ENCODE peak calls at places on chromosomes 12 and 14, in ten cellular contexts. One of them, this sample, is unnamed.

GRCh38 chr14:99255621-99256482 is 16.1 kb downstream of the BCL11B start:
- DNase-seq in RWPE1: no peak
- DNase-seq in T-helper 2 cell: no peak
- DNase-seq in NCI-H1417: no peak
- DNase-seq in KBM-7: no peak
- DNase-seq in iPS-NIHi11: no peak
- DNase-seq in GM23248: no peak
- DNase-seq in psoas muscle: no peak
- DNase-seq in sigmoid colon: no peak
- DNase-seq in activated CD4-positive, alpha-beta T cell treated with anti-CD3 and anti-CD28 coated beads for 4 hours: no peak
- DNase-seq in this sample: peak

GRCh38 chr12:2958432-2959193 is 584 bp upstream of the TEAD4 start:
- DNase-seq in RWPE1: peak
- DNase-seq in T-helper 2 cell: no peak
- DNase-seq in NCI-H1417: no peak
- DNase-seq in KBM-7: peak
- DNase-seq in iPS-NIHi11: peak
- DNase-seq in GM23248: peak
- DNase-seq in psoas muscle: peak
- DNase-seq in sigmoid colon: peak
- DNase-seq in activated CD4-positive, alpha-beta T cell treated with anti-CD3 and anti-CD28 coated beads for 4 hours: no peak
- DNase-seq in this sample: no peak

GRCh38 chr12:131452444-131452860 is 258.4 kb upstream of the SFSWAP start:
- DNase-seq in RWPE1: no peak
- DNase-seq in T-helper 2 cell: no peak
- DNase-seq in NCI-H1417: peak
- DNase-seq in KBM-7: peak
- DNase-seq in iPS-NIHi11: peak
- DNase-seq in GM23248: no peak
- DNase-seq in psoas muscle: no peak
- DNase-seq in sigmoid colon: peak
- DNase-seq in activated CD4-positive, alpha-beta T cell treated with anti-CD3 and anti-CD28 coated beads for 4 hours: no peak
- DNase-seq in this sample: peak

GRCh38 chr14:64337901-64338615 is 43.9 kb upstream of the ESR2 start:
- DNase-seq in RWPE1: peak
- DNase-seq in T-helper 2 cell: no peak
- DNase-seq in NCI-H1417: peak
- DNase-seq in KBM-7: peak
- DNase-seq in iPS-NIHi11: peak
- DNase-seq in GM23248: peak
- DNase-seq in psoas muscle: no peak
- DNase-seq in sigmoid colon: no peak
- DNase-seq in activated CD4-positive, alpha-beta T cell treated with anti-CD3 and anti-CD28 coated beads for 4 hours: no peak
- DNase-seq in this sample: peak

GRCh38 chr12:111409403-111410228 is 3.9 kb downstream of the SH2B3 start:
- DNase-seq in RWPE1: no peak
- DNase-seq in T-helper 2 cell: no peak
- DNase-seq in NCI-H1417: no peak
- DNase-seq in KBM-7: peak
- DNase-seq in iPS-NIHi11: no peak
- DNase-seq in GM23248: peak
- DNase-seq in psoas muscle: peak
- DNase-seq in sigmoid colon: peak
- DNase-seq in activated CD4-positive, alpha-beta T cell treated with anti-CD3 and anti-CD28 coated beads for 4 hours: peak
- DNase-seq in this sample: no peak

GRCh38 chr12:3158851-3159465 is 81.8 kb downstream of the TSPAN9 start:
- DNase-seq in RWPE1: no peak
- DNase-seq in T-helper 2 cell: no peak
- DNase-seq in NCI-H1417: no peak
- DNase-seq in KBM-7: no peak
- DNase-seq in iPS-NIHi11: no peak
- DNase-seq in GM23248: peak
- DNase-seq in psoas muscle: no peak
- DNase-seq in sigmoid colon: no peak
- DNase-seq in activated CD4-positive, alpha-beta T cell treated with anti-CD3 and anti-CD28 coated beads for 4 hours: no peak
- DNase-seq in this sample: no peak

GRCh38 chr12:69275471-69275891 is 36.1 kb downstream of the CPSF6 start:
- DNase-seq in RWPE1: no peak
- DNase-seq in T-helper 2 cell: no peak
- DNase-seq in NCI-H1417: no peak
- DNase-seq in KBM-7: no peak
- DNase-seq in iPS-NIHi11: no peak
- DNase-seq in GM23248: no peak
- DNase-seq in psoas muscle: no peak
- DNase-seq in sigmoid colon: no peak
- DNase-seq in activated CD4-positive, alpha-beta T cell treated with anti-CD3 and anti-CD28 coated beads for 4 hours: no peak
- DNase-seq in this sample: no peak

GRCh38 chr14:93305708-93306418 is 27.0 kb downstream of the BTBD7 start:
- DNase-seq in RWPE1: no peak
- DNase-seq in T-helper 2 cell: no peak
- DNase-seq in NCI-H1417: no peak
- DNase-seq in KBM-7: no peak
- DNase-seq in iPS-NIHi11: no peak
- DNase-seq in GM23248: no peak
- DNase-seq in psoas muscle: no peak
- DNase-seq in sigmoid colon: no peak
- DNase-seq in activated CD4-positive, alpha-beta T cell treated with anti-CD3 and anti-CD28 coated beads for 4 hours: no peak
- DNase-seq in this sample: no peak

GRCh38 chr12:124952801-124953200 is 36.1 kb downstream of the DHX37 start:
- DNase-seq in RWPE1: no peak
- DNase-seq in T-helper 2 cell: no peak
- DNase-seq in NCI-H1417: no peak
- DNase-seq in KBM-7: no peak
- DNase-seq in iPS-NIHi11: no peak
- DNase-seq in GM23248: no peak
- DNase-seq in psoas muscle: no peak
- DNase-seq in sigmoid colon: no peak
- DNase-seq in activated CD4-positive, alpha-beta T cell treated with anti-CD3 and anti-CD28 coated beads for 4 hours: no peak
- DNase-seq in this sample: no peak

GRCh38 chr12:46818654-46819053 is 7.1 kb downstream of the SLC38A4 start:
- DNase-seq in RWPE1: no peak
- DNase-seq in T-helper 2 cell: no peak
- DNase-seq in NCI-H1417: no peak
- DNase-seq in KBM-7: no peak
- DNase-seq in iPS-NIHi11: no peak
- DNase-seq in GM23248: no peak
- DNase-seq in psoas muscle: no peak
- DNase-seq in sigmoid colon: no peak
- DNase-seq in activated CD4-positive, alpha-beta T cell treated with anti-CD3 and anti-CD28 coated beads for 4 hours: no peak
- DNase-seq in this sample: no peak

GRCh38 chr12:130026608-130027176 is 122.9 kb upstream of the TMEM132D start:
- DNase-seq in RWPE1: peak
- DNase-seq in T-helper 2 cell: no peak
- DNase-seq in NCI-H1417: peak
- DNase-seq in KBM-7: peak
- DNase-seq in iPS-NIHi11: no peak
- DNase-seq in GM23248: peak
- DNase-seq in psoas muscle: no peak
- DNase-seq in sigmoid colon: no peak
- DNase-seq in activated CD4-positive, alpha-beta T cell treated with anti-CD3 and anti-CD28 coated beads for 4 hours: no peak
- DNase-seq in this sample: no peak

GRCh38 chr12:122880668-122881067 is 15.3 kb downstream of the VPS37B start:
- DNase-seq in RWPE1: no peak
- DNase-seq in T-helper 2 cell: no peak
- DNase-seq in NCI-H1417: peak
- DNase-seq in KBM-7: peak
- DNase-seq in iPS-NIHi11: peak
- DNase-seq in GM23248: peak
- DNase-seq in psoas muscle: no peak
- DNase-seq in sigmoid colon: no peak
- DNase-seq in activated CD4-positive, alpha-beta T cell treated with anti-CD3 and anti-CD28 coated beads for 4 hours: no peak
- DNase-seq in this sample: no peak

GRCh38 chr12:13380297-13380696 is 183.8 kb downstream of the EMP1 start:
- DNase-seq in RWPE1: no peak
- DNase-seq in T-helper 2 cell: no peak
- DNase-seq in NCI-H1417: no peak
- DNase-seq in KBM-7: no peak
- DNase-seq in iPS-NIHi11: no peak
- DNase-seq in GM23248: no peak
- DNase-seq in psoas muscle: no peak
- DNase-seq in sigmoid colon: no peak
- DNase-seq in activated CD4-positive, alpha-beta T cell treated with anti-CD3 and anti-CD28 coated beads for 4 hours: no peak
- DNase-seq in this sample: no peak

GRCh38 chr14:54818201-54819133 is 84.2 kb downstream of the GCH1 start:
- DNase-seq in RWPE1: peak
- DNase-seq in T-helper 2 cell: no peak
- DNase-seq in NCI-H1417: peak
- DNase-seq in KBM-7: peak
- DNase-seq in iPS-NIHi11: no peak
- DNase-seq in GM23248: peak
- DNase-seq in psoas muscle: no peak
- DNase-seq in sigmoid colon: no peak
- DNase-seq in activated CD4-positive, alpha-beta T cell treated with anti-CD3 and anti-CD28 coated beads for 4 hours: no peak
- DNase-seq in this sample: no peak

GRCh38 chr14:99647407-99647806 is 2.5 kb downstream of the HHIPL1 start:
- DNase-seq in RWPE1: no peak
- DNase-seq in T-helper 2 cell: no peak
- DNase-seq in NCI-H1417: no peak
- DNase-seq in KBM-7: no peak
- DNase-seq in iPS-NIHi11: no peak
- DNase-seq in GM23248: no peak
- DNase-seq in psoas muscle: no peak
- DNase-seq in sigmoid colon: no peak
- DNase-seq in activated CD4-positive, alpha-beta T cell treated with anti-CD3 and anti-CD28 coated beads for 4 hours: no peak
- DNase-seq in this sample: no peak

GRCh38 chr14:103803661-103804060 is 43.7 kb downstream of the PPP1R13B start:
- DNase-seq in RWPE1: peak
- DNase-seq in T-helper 2 cell: no peak
- DNase-seq in NCI-H1417: no peak
- DNase-seq in KBM-7: no peak
- DNase-seq in iPS-NIHi11: no peak
- DNase-seq in GM23248: peak
- DNase-seq in psoas muscle: no peak
- DNase-seq in sigmoid colon: no peak
- DNase-seq in activated CD4-positive, alpha-beta T cell treated with anti-CD3 and anti-CD28 coated beads for 4 hours: no peak
- DNase-seq in this sample: no peak

GRCh38 chr12:4824415-4824814 is 85.3 kb upstream of the KCNA1 start:
- DNase-seq in RWPE1: peak
- DNase-seq in T-helper 2 cell: no peak
- DNase-seq in NCI-H1417: no peak
- DNase-seq in KBM-7: no peak
- DNase-seq in iPS-NIHi11: no peak
- DNase-seq in GM23248: peak
- DNase-seq in psoas muscle: no peak
- DNase-seq in sigmoid colon: no peak
- DNase-seq in activated CD4-positive, alpha-beta T cell treated with anti-CD3 and anti-CD28 coated beads for 4 hours: no peak
- DNase-seq in this sample: no peak

GRCh38 chr14:28294834-28295440 is 471.6 kb upstream of the FOXG1 start:
- DNase-seq in RWPE1: no peak
- DNase-seq in T-helper 2 cell: no peak
- DNase-seq in NCI-H1417: peak
- DNase-seq in KBM-7: peak
- DNase-seq in iPS-NIHi11: peak
- DNase-seq in GM23248: peak
- DNase-seq in psoas muscle: no peak
- DNase-seq in sigmoid colon: no peak
- DNase-seq in activated CD4-positive, alpha-beta T cell treated with anti-CD3 and anti-CD28 coated beads for 4 hours: no peak
- DNase-seq in this sample: no peak

GRCh38 chr14:36510078-36510799 is 9.8 kb downstream of the NKX2-1 start:
- DNase-seq in RWPE1: no peak
- DNase-seq in T-helper 2 cell: no peak
- DNase-seq in NCI-H1417: peak
- DNase-seq in KBM-7: no peak
- DNase-seq in iPS-NIHi11: no peak
- DNase-seq in GM23248: no peak
- DNase-seq in psoas muscle: no peak
- DNase-seq in sigmoid colon: no peak
- DNase-seq in activated CD4-positive, alpha-beta T cell treated with anti-CD3 and anti-CD28 coated beads for 4 hours: no peak
- DNase-seq in this sample: no peak

GRCh38 chr14:54785778-54786160 is 116.9 kb downstream of the GCH1 start:
- DNase-seq in RWPE1: no peak
- DNase-seq in T-helper 2 cell: no peak
- DNase-seq in NCI-H1417: no peak
- DNase-seq in KBM-7: no peak
- DNase-seq in iPS-NIHi11: no peak
- DNase-seq in GM23248: no peak
- DNase-seq in psoas muscle: no peak
- DNase-seq in sigmoid colon: no peak
- DNase-seq in activated CD4-positive, alpha-beta T cell treated with anti-CD3 and anti-CD28 coated beads for 4 hours: no peak
- DNase-seq in this sample: peak

GRCh38 chr14:23021479-23021878 is 11.5 kb upstream of the C14orf93 start:
- DNase-seq in RWPE1: no peak
- DNase-seq in T-helper 2 cell: no peak
- DNase-seq in NCI-H1417: no peak
- DNase-seq in KBM-7: no peak
- DNase-seq in iPS-NIHi11: no peak
- DNase-seq in GM23248: no peak
- DNase-seq in psoas muscle: no peak
- DNase-seq in sigmoid colon: no peak
- DNase-seq in activated CD4-positive, alpha-beta T cell treated with anti-CD3 and anti-CD28 coated beads for 4 hours: no peak
- DNase-seq in this sample: no peak

GRCh38 chr14:80215756-80216581 is 4.7 kb upstream of the DIO2 start:
- DNase-seq in RWPE1: no peak
- DNase-seq in T-helper 2 cell: no peak
- DNase-seq in NCI-H1417: peak
- DNase-seq in KBM-7: no peak
- DNase-seq in iPS-NIHi11: peak
- DNase-seq in GM23248: peak
- DNase-seq in psoas muscle: peak
- DNase-seq in sigmoid colon: no peak
- DNase-seq in activated CD4-positive, alpha-beta T cell treated with anti-CD3 and anti-CD28 coated beads for 4 hours: no peak
- DNase-seq in this sample: no peak

GRCh38 chr14:61218765-61219164 is 62.4 kb downstream of the TMEM30B start:
- DNase-seq in RWPE1: no peak
- DNase-seq in T-helper 2 cell: no peak
- DNase-seq in NCI-H1417: peak
- DNase-seq in KBM-7: no peak
- DNase-seq in iPS-NIHi11: no peak
- DNase-seq in GM23248: peak
- DNase-seq in psoas muscle: peak
- DNase-seq in sigmoid colon: no peak
- DNase-seq in activated CD4-positive, alpha-beta T cell treated with anti-CD3 and anti-CD28 coated beads for 4 hours: no peak
- DNase-seq in this sample: no peak

GRCh38 chr12:65881965-65882413 is 57.7 kb downstream of the HMGA2 start:
- DNase-seq in RWPE1: no peak
- DNase-seq in T-helper 2 cell: no peak
- DNase-seq in NCI-H1417: no peak
- DNase-seq in KBM-7: peak
- DNase-seq in iPS-NIHi11: no peak
- DNase-seq in GM23248: peak
- DNase-seq in psoas muscle: peak
- DNase-seq in sigmoid colon: peak
- DNase-seq in activated CD4-positive, alpha-beta T cell treated with anti-CD3 and anti-CD28 coated beads for 4 hours: no peak
- DNase-seq in this sample: peak

GRCh38 chr12:87231818-87232217 is 797.4 kb downstream of the C12orf50 start:
- DNase-seq in RWPE1: peak
- DNase-seq in T-helper 2 cell: no peak
- DNase-seq in NCI-H1417: no peak
- DNase-seq in KBM-7: no peak
- DNase-seq in iPS-NIHi11: no peak
- DNase-seq in GM23248: no peak
- DNase-seq in psoas muscle: no peak
- DNase-seq in sigmoid colon: no peak
- DNase-seq in activated CD4-positive, alpha-beta T cell treated with anti-CD3 and anti-CD28 coated beads for 4 hours: no peak
- DNase-seq in this sample: no peak

GRCh38 chr14:96257900-96258299 is 1.9 kb downstream of the BDKRB1 start:
- DNase-seq in RWPE1: no peak
- DNase-seq in T-helper 2 cell: no peak
- DNase-seq in NCI-H1417: no peak
- DNase-seq in KBM-7: no peak
- DNase-seq in iPS-NIHi11: no peak
- DNase-seq in GM23248: no peak
- DNase-seq in psoas muscle: no peak
- DNase-seq in sigmoid colon: no peak
- DNase-seq in activated CD4-positive, alpha-beta T cell treated with anti-CD3 and anti-CD28 coated beads for 4 hours: no peak
- DNase-seq in this sample: no peak

GRCh38 chr14:49586673-49587460 is 687 bp upstream of the RPS29 start:
- DNase-seq in RWPE1: peak
- DNase-seq in T-helper 2 cell: peak
- DNase-seq in NCI-H1417: peak
- DNase-seq in KBM-7: peak
- DNase-seq in iPS-NIHi11: peak
- DNase-seq in GM23248: peak
- DNase-seq in psoas muscle: peak
- DNase-seq in sigmoid colon: no peak
- DNase-seq in activated CD4-positive, alpha-beta T cell treated with anti-CD3 and anti-CD28 coated beads for 4 hours: peak
- DNase-seq in this sample: no peak

GRCh38 chr14:33916663-33917565 is 34.0 kb downstream of the EGLN3 start:
- DNase-seq in RWPE1: peak
- DNase-seq in T-helper 2 cell: no peak
- DNase-seq in NCI-H1417: no peak
- DNase-seq in KBM-7: peak
- DNase-seq in iPS-NIHi11: no peak
- DNase-seq in GM23248: peak
- DNase-seq in psoas muscle: no peak
- DNase-seq in sigmoid colon: no peak
- DNase-seq in activated CD4-positive, alpha-beta T cell treated with anti-CD3 and anti-CD28 coated beads for 4 hours: no peak
- DNase-seq in this sample: no peak